ENCODE peak calls at places on chromosomes 11 and 22, in seven cellular contexts. S, I, J, G, H, D and W are unnamed samples.

GRCh38 chr11:95891423-95892177 is 32.3 kb downstream of the MTMR2 start:
- DNase-seq in D (no peak), H (no peak), J (no peak), S (no peak), I (peak; percentile 58), G (peak; percentile 82), W (no peak)

GRCh38 chr11:2700415-2701211 is 819 bp upstream of the KCNQ1OT1 start:
- DNase-seq in G (peak; percentile 59), D (peak; percentile 61), S (peak; percentile 66), I (no peak), J (peak; percentile 58), H (no peak), W (peak; percentile 51)

GRCh38 chr22:33853200-33854097 is 66.8 kb downstream of the LARGE1 start:
- DNase-seq in J (no peak), G (peak; percentile 89), I (peak; percentile 77), H (no peak), D (peak; percentile 25), S (peak; percentile 51), W (no peak)

GRCh38 chr11:103851166-103851651 is 185.2 kb upstream of the DDI1 start:
- DNase-seq in S (no peak), J (no peak), G (peak; percentile 3), D (no peak), H (no peak), I (peak; percentile 69), W (no peak)

GRCh38 chr11:103546236-103546635 is 437.0 kb downstream of the DYNC2H1 start:
- DNase-seq in H (no peak), S (no peak), D (no peak), G (no peak), I (peak; percentile 67), J (no peak), W (no peak)

GRCh38 chr11:109728056-109728455 is 306.1 kb downstream of the C11orf87 start:
- DNase-seq in S (no peak), G (peak; percentile 49), I (no peak), D (peak; percentile 42), J (no peak), H (no peak), W (no peak)

GRCh38 chr11:43870981-43871550 is 9.6 kb upstream of the ALKBH3 start:
- DNase-seq in I (no peak), H (no peak), D (no peak), S (no peak), G (no peak), J (peak; percentile 19), W (no peak)

GRCh38 chr11:93648168-93648567 is 13.3 kb upstream of the CEP295 start:
- DNase-seq in S (no peak), I (peak; percentile 21), G (peak; percentile 32), J (peak; percentile 55), H (no peak), D (no peak), W (no peak)

GRCh38 chr11:6219359-6219758 is 14.0 kb downstream of the C11orf42 start:
- DNase-seq in H (no peak), D (no peak), G (peak; percentile 79), S (no peak), J (peak; percentile 82), I (peak; percentile 90), W (no peak)

GRCh38 chr11:76702378-76703128 is 32.0 kb upstream of the LRRC32 start:
- DNase-seq in S (no peak), J (no peak), I (peak; percentile 15), D (peak; percentile 99), H (no peak), G (peak; percentile 73), W (no peak)

GRCh38 chr11:65858354-65859133 is 564 bp upstream of the CFL1 start:
- DNase-seq in S (no peak), I (no peak), G (no peak), H (no peak), D (peak; percentile 48), J (peak; percentile 49), W (no peak)

GRCh38 chr11:11622772-11623531 is 1.1 kb upstream of the GALNT18 start:
- DNase-seq in G (peak; percentile 41), H (no peak), I (no peak), S (no peak), D (no peak), J (no peak), W (no peak)

GRCh38 chr11:74444173-74444832 is 23.0 kb downstream of the KCNE3 start:
- DNase-seq in G (no peak), H (no peak), I (no peak), J (peak; percentile 13), S (no peak), D (no peak), W (no peak)

GRCh38 chr11:11531127-11531526 is 90.7 kb downstream of the GALNT18 start:
- DNase-seq in D (no peak), I (no peak), G (no peak), J (no peak), H (no peak), S (no peak), W (no peak)

GRCh38 chr11:13963949-13964770 is 1.6 kb downstream of the SPON1 start:
- DNase-seq in J (peak; percentile 47), I (no peak), H (no peak), S (peak; percentile 48), D (no peak), G (no peak), W (no peak)

GRCh38 chr11:116693206-116694016 is 79.4 kb downstream of the BUD13 start:
- DNase-seq in H (no peak), S (no peak), J (no peak), G (no peak), D (peak; percentile 79), I (no peak), W (no peak)

GRCh38 chr11:12110714-12111481 is 508 bp downstream of the MICAL2 start:
- DNase-seq in G (peak; percentile 44), H (no peak), I (no peak), S (peak; percentile 43), J (no peak), D (no peak), W (peak; percentile 21)

GRCh38 chr22:20606041-20606783 is 98.8 kb downstream of the MED15 start:
- DNase-seq in S (peak; percentile 95), G (peak; percentile 66), H (peak; percentile 85), D (peak; percentile 99), I (peak; percentile 59), J (peak; percentile 95), W (peak; percentile 48)

GRCh38 chr11:8261921-8262551 is 1.6 kb downstream of the LMO1 start:
- DNase-seq in J (peak; percentile 59), G (no peak), I (no peak), S (peak; percentile 51), H (no peak), D (peak; percentile 75), W (no peak)

GRCh38 chr11:45860764-45861510 is 13.7 kb downstream of the CRY2 start:
- DNase-seq in G (no peak), H (no peak), J (no peak), S (no peak), D (no peak), I (no peak), W (no peak)

GRCh38 chr11:45264839-45265515 is 21.2 kb downstream of the SYT13 start:
- DNase-seq in J (no peak), D (peak; percentile 71), S (no peak), G (peak; percentile 73), H (no peak), I (peak; percentile 87), W (no peak)

GRCh38 chr11:45158210-45158644 is 11.8 kb downstream of the PRDM11 start:
- DNase-seq in I (no peak), D (no peak), G (peak; percentile 49), H (no peak), S (no peak), J (no peak), W (no peak)

GRCh38 chr11:36195496-36196346 is 93.5 kb downstream of the COMMD9 start:
- DNase-seq in G (no peak), I (peak; percentile 44), D (no peak), S (no peak), J (no peak), H (no peak), W (no peak)

GRCh38 chr11:102194983-102195382 is 84.7 kb downstream of the YAP1 start:
- DNase-seq in I (no peak), S (no peak), H (no peak), J (no peak), D (no peak), G (no peak), W (no peak)

GRCh38 chr11:13376838-13377237 is 86.2 kb downstream of the BTBD10 start:
- DNase-seq in G (no peak), D (no peak), J (no peak), S (no peak), I (no peak), H (no peak), W (no peak)

DNA sequence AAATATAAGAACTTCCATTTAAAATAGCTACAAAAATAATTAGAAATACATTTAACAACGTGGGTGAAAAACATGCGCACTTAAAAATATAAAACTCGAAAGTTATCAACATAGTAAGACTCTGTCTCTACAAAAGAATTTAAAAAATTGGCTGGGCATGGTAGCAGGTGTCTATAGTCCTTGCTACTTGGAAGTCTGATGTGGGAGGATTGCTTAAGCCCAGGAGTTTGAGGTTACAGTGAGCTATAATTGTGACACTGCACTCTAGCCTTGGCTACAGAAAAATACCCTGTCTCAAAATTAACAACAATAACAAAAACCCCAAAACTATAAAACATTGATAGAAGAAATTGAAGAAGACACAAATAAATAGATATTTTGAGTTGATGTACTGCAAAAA is 13.8 kb upstream of the CASP12 start:
- DNase-seq in S (no peak), J (no peak), H (no peak), D (peak; percentile 10), G (no peak), I (no peak), W (no peak)
- H3K23ac ChIP-seq in S (no peak overlapping the region), J (no peak overlapping the region), H (no peak overlapping the region), D (no peak overlapping the region), G (no peak overlapping the region), I (no peak overlapping the region), W (no peak overlapping the region)

GRCh38 chr22:25051983-25052710 is 99.6 kb downstream of the KIAA1671 start:
- DNase-seq in D (no peak), G (no peak), H (no peak), J (no peak), I (no peak), S (no peak), W (no peak)

GRCh38 chr22:25050566-25050965 is 98.0 kb downstream of the KIAA1671 start:
- DNase-seq in J (no peak), G (no peak), S (no peak), I (no peak), H (no peak), D (peak; percentile 90), W (no peak)

GRCh38 chr22:25048659-25049657 is 96.4 kb downstream of the KIAA1671 start:
- DNase-seq in H (no peak), S (peak; percentile 75), I (peak; percentile 23), G (peak; percentile 61), J (peak; percentile 73), D (peak; percentile 78), W (peak; percentile 52)

GRCh38 chr22:25049770-25050169 is 97.3 kb downstream of the KIAA1671 start:
- DNase-seq in I (no peak), H (no peak), S (no peak), D (peak; percentile 75), J (no peak), G (no peak), W (no peak)

GRCh38 chr22:25051073-25051472 is 98.6 kb downstream of the KIAA1671 start:
- DNase-seq in I (no peak), G (no peak), D (no peak), S (peak; percentile 52), H (no peak), J (peak; percentile 72), W (no peak)
- H3K23ac ChIP-seq in I (no peak overlapping the region), G (no peak overlapping the region), D (no peak overlapping the region), S (no peak overlapping the region), H (no peak overlapping the region), J (no peak overlapping the region), W (no peak overlapping the region)

GRCh38 chr22:19393704-19394103 is 37.8 kb downstream of the HIRA start:
- DNase-seq in J (no peak), S (no peak), G (no peak), H (no peak), D (no peak), I (no peak), W (no peak)
- H3K23ac ChIP-seq in J (no peak overlapping the region), S (no peak overlapping the region), G (no peak overlapping the region), H (no peak overlapping the region), D (no peak overlapping the region), I (no peak overlapping the region), W (peak overlapping the region; percentile 82)

GRCh38 chr22:46738961-46739870 is 1.2 kb upstream of the CERK start:
- DNase-seq in I (peak; percentile 72), S (peak; percentile 64), G (peak; percentile 53), J (peak; percentile 49), H (no peak), D (peak; percentile 23), W (no peak)
- H3K23ac ChIP-seq in I (peak overlapping the region; percentile 91), S (no peak overlapping the region), G (peak overlapping the region; percentile 16), J (no peak overlapping the region), H (no peak overlapping the region), D (no peak overlapping the region), W (peak overlapping the region; percentile 89)